ENCODE peak calls at places on chromosomes 6 and 20, in eight cellular contexts. X, O, W, H, A, Y, V and L are unnamed samples.

GRCh38 chr20:40562031-40562430 is 127.0 kb downstream of the MAFB start:
- DNase-seq in X (no peak), O (no peak), W (no peak), H (no peak), A (peak; percentile 36), Y (no peak), V (no peak), L (peak; percentile 48)

GRCh38 chr6:15506066-15506465 is 156.8 kb downstream of the DTNBP1 start:
- DNase-seq in X (no peak), O (no peak), W (no peak), H (no peak), A (no peak), Y (no peak), V (no peak), L (no peak)

GRCh38 chr6:117130125-117130524 is 135.2 kb upstream of the VGLL2 start:
- DNase-seq in X (no peak), O (no peak), W (no peak), H (no peak), A (no peak), Y (no peak), V (no peak), L (no peak)

GRCh38 chr6:7454696-7455095 is 65.1 kb downstream of the RIOK1 start:
- DNase-seq in X (no peak), O (no peak), W (no peak), H (no peak), A (peak; percentile 75), Y (no peak), V (no peak), L (no peak)

GRCh38 chr6:47094351-47094925 is 52.3 kb upstream of the ADGRF1 start:
- DNase-seq in X (no peak), O (no peak), W (no peak), H (no peak), A (no peak), Y (no peak), V (no peak), L (peak; percentile 62)

GRCh38 chr20:13648291-13648690 is 9.6 kb upstream of the TASP1 start:
- DNase-seq in X (no peak), O (no peak), W (no peak), H (no peak), A (no peak), Y (no peak), V (no peak), L (no peak)

GRCh38 chr6:38445912-38446311 is 193.8 kb downstream of the BTBD9 start:
- DNase-seq in X (no peak), O (no peak), W (no peak), H (no peak), A (no peak), Y (no peak), V (no peak), L (no peak)

GRCh38 chr6:142803027-142803426 is 141.9 kb downstream of the HIVEP2 start:
- DNase-seq in X (no peak), O (no peak), W (no peak), H (no peak), A (no peak), Y (no peak), V (no peak), L (no peak)

GRCh38 chr6:34305982-34306702 is 57.3 kb upstream of the SMIM29 start:
- DNase-seq in X (no peak), O (no peak), W (no peak), H (no peak), A (no peak), Y (no peak), V (no peak), L (no peak)

GRCh38 chr6:118565317-118565960 is 17.3 kb downstream of the PLN start:
- DNase-seq in X (no peak), O (no peak), W (no peak), H (no peak), A (peak; percentile 28), Y (peak; percentile 18), V (peak; percentile 58), L (no peak)

GRCh38 chr6:45513331-45513730 is 135.6 kb upstream of the SUPT3H start:
- DNase-seq in X (no peak), O (no peak), W (no peak), H (peak; percentile 58), A (peak; percentile 8), Y (no peak), V (no peak), L (no peak)

GRCh38 chr6:158669145-158670035 is 19.5 kb downstream of the SYTL3 start:
- DNase-seq in X (no peak), O (no peak), W (no peak), H (no peak), A (no peak), Y (no peak), V (no peak), L (no peak)

GRCh38 chr20:33696448-33696847 is 10.3 kb upstream of the E2F1 start:
- DNase-seq in X (no peak), O (no peak), W (no peak), H (no peak), A (no peak), Y (no peak), V (no peak), L (no peak)

GRCh38 chr6:168583821-168584220 is 142.8 kb downstream of the SMOC2 start:
- DNase-seq in X (no peak), O (no peak), W (no peak), H (no peak), A (no peak), Y (no peak), V (no peak), L (no peak)

GRCh38 chr6:170437719-170438401 is 115.2 kb downstream of the PSMB1 start:
- DNase-seq in X (no peak), O (no peak), W (no peak), H (no peak), A (no peak), Y (no peak), V (no peak), L (no peak)

GRCh38 chr6:34391711-34392496 is 565 bp downstream of the NUDT3 start:
- DNase-seq in X (peak; percentile 81), O (peak; percentile 69), W (no peak), H (peak; percentile 83), A (peak; percentile 93), Y (no peak), V (peak; percentile 43), L (peak; percentile 52)

GRCh38 chr6:74366634-74367033 is 670.6 kb downstream of the CD109 start:
- DNase-seq in X (no peak), O (peak; percentile 5), W (no peak), H (no peak), A (no peak), Y (no peak), V (no peak), L (no peak)

GRCh38 chr6:157982580-157983438 is 1.1 kb downstream of the SYNJ2 start:
- DNase-seq in X (no peak), O (peak; percentile 23), W (no peak), H (peak; percentile 39), A (peak; percentile 63), Y (no peak), V (peak; percentile 12), L (peak; percentile 62)

DNA sequence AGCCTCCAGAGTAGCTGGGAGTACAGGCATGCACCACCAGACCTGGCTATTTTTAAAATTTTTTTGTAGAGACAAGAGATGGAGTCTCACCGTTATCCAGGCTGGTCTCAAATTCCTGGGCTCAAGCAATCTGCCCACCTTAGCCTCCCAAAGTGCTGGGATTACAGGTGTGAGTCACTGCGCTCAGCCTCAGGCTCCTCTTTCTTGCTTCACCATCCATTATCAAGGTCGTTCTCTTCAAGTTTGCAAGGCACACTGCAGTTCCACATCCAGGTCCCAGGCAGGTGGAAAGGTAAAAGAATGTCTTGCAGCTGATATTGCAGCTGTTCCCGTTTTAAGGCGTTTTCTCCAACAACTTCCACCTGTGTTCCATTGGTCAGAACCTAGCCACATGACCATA is 51.9 kb downstream of the PCNA start:
- DNase-seq in X (no peak), O (no peak), W (no peak), H (no peak), A (no peak), Y (no peak), V (no peak), L (no peak)
- H3K4me3 ChIP-seq in X (no peak overlapping the region), O (no peak overlapping the region), W (no peak overlapping the region), H (no peak overlapping the region), A (no peak overlapping the region), Y (no peak overlapping the region), V (no peak overlapping the region), L (no peak overlapping the region)

GRCh38 chr6:96562886-96563285 is at the start of gene FHL5:
- DNase-seq in X (no peak), O (no peak), W (no peak), H (no peak), A (no peak), Y (no peak), V (no peak), L (no peak)
- H3K4me3 ChIP-seq in X (no peak within 1 kb of the TSS), O (no peak within 1 kb of the TSS), W (peak within 1 kb of the TSS; percentile 17), H (no peak within 1 kb of the TSS), A (no peak within 1 kb of the TSS), Y (no peak within 1 kb of the TSS), V (no peak within 1 kb of the TSS), L (no peak within 1 kb of the TSS)

GRCh38 chr20:59161626-59162170 is 1.9 kb upstream of the ZNF831 start:
- DNase-seq in X (no peak), O (no peak), W (no peak), H (no peak), A (no peak), Y (no peak), V (peak; percentile 69), L (no peak)
- H3K4me3 ChIP-seq in X (no peak overlapping the region), O (no peak overlapping the region), W (no peak overlapping the region), H (no peak overlapping the region), A (no peak overlapping the region), Y (no peak overlapping the region), V (peak overlapping the region; percentile 48), L (no peak overlapping the region)

GRCh38 chr6:133917781-133918180 is 28.9 kb downstream of the TCF21 start:
- DNase-seq in X (no peak), O (no peak), W (no peak), H (no peak), A (no peak), Y (no peak), V (no peak), L (no peak)

GRCh38 chr6:133919362-133919761 is 30.4 kb downstream of the TCF21 start:
- DNase-seq in X (no peak), O (no peak), W (no peak), H (no peak), A (no peak), Y (no peak), V (no peak), L (no peak)

GRCh38 chr6:133918208-133918930 is 29.5 kb downstream of the TCF21 start:
- DNase-seq in X (no peak), O (no peak), W (no peak), H (no peak), A (no peak), Y (no peak), V (no peak), L (no peak)

GRCh38 chr6:133923938-133924593 is 29.0 kb upstream of the TBPL1 start:
- DNase-seq in X (no peak), O (peak; percentile 76), W (no peak), H (peak; percentile 84), A (peak; percentile 63), Y (peak; percentile 77), V (peak; percentile 59), L (peak; percentile 75)

DNA sequence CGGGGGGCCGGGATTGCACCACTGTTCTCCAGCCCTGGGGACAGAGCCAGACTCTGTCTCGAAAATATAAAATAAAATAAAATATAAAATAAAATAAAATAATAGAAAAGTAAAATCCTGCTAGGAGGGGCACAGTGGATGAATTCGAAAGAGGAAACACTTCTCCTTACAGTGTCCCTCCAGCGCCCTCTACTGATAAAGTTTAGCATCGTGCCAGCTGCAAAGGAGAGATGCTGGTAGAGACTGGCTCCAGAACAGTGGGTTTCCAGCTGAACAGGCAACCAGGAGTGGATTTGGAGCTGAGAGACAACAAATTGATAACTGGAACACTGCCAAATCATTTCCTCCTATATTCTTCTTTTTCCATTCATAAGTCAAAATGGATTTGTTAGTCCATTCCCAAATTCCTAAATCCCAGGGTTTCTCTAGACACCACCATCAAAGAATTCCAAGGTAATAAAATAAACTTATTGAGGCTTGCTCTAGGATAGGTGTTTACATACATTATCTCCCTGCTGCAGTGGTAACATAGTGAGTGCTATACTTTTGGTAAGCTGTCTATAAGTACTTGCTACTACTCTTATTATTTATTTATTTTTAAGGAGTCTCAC is 31.7 kb upstream of the TBPL1 start:
- DNase-seq in X (peak; percentile 79), O (peak; percentile 73), W (peak; percentile 4), H (peak; percentile 89), A (peak; percentile 32), Y (peak; percentile 47), V (peak; percentile 54), L (peak; percentile 86)
- H3K4me3 ChIP-seq in X (no peak overlapping the region), O (no peak overlapping the region), W (no peak overlapping the region), H (no peak overlapping the region), A (no peak overlapping the region), Y (no peak overlapping the region), V (no peak overlapping the region), L (no peak overlapping the region)